ENCODE peak calls at places on chromosomes 5 and 9, in six cellular contexts. L, V, Z, M, Q and B are unnamed samples.

GRCh38 chr5:27217160-27217956 is 179.0 kb upstream of the CDH9 start:
- DNase-seq in L (no peak), V (no peak), Z (no peak), M (no peak), Q (no peak), B (no peak)

GRCh38 chr5:158709279-158709678 is 390.4 kb downstream of the EBF1 start:
- DNase-seq in L (no peak), V (no peak), Z (no peak), M (no peak), Q (no peak), B (no peak)

GRCh38 chr5:82641362-82641988 is 363.3 kb upstream of the RPS23 start:
- DNase-seq in L (peak), V (peak), Z (peak), M (no peak), Q (peak), B (peak)

GRCh38 chr5:57863661-57864060 is 381.1 kb upstream of the ACTBL2 start:
- DNase-seq in L (no peak), V (no peak), Z (peak), M (no peak), Q (no peak), B (no peak)

GRCh38 chr9:93467462-93467861 is 14.1 kb upstream of the FAM120AOS start:
- DNase-seq in L (no peak), V (no peak), Z (no peak), M (no peak), Q (no peak), B (no peak)

GRCh38 chr9:110472111-110472510 is 107.4 kb downstream of the SVEP1 start:
- DNase-seq in L (no peak), V (no peak), Z (no peak), M (no peak), Q (no peak), B (no peak)

GRCh38 chr5:168291961-168292782 is 727 bp downstream of the WWC1 start:
- DNase-seq in L (peak), V (no peak), Z (no peak), M (peak), Q (no peak), B (peak)

GRCh38 chr5:153147891-153148623 is 342.4 kb upstream of the GRIA1 start:
- DNase-seq in L (peak), V (no peak), Z (peak), M (peak), Q (no peak), B (peak)

GRCh38 chr5:86861514-86861913 is 243.8 kb downstream of the COX7C start:
- DNase-seq in L (no peak), V (no peak), Z (no peak), M (no peak), Q (no peak), B (no peak)

GRCh38 chr9:71368157-71368556 is 246.7 kb upstream of the TRPM3 start:
- DNase-seq in L (no peak), V (no peak), Z (no peak), M (no peak), Q (no peak), B (no peak)

GRCh38 chr9:122265265-122265900 is 701 bp downstream of the MRRF start:
- DNase-seq in L (peak), V (no peak), Z (no peak), M (no peak), Q (no peak), B (peak)

GRCh38 chr5:79229357-79230174 is 6.4 kb upstream of the JMY start:
- DNase-seq in L (peak), V (no peak), Z (peak), M (no peak), Q (no peak), B (peak)

GRCh38 chr5:179228341-179229121 is 116.7 kb downstream of the ADAMTS2 start:
- DNase-seq in L (no peak), V (no peak), Z (no peak), M (no peak), Q (peak), B (no peak)

GRCh38 chr9:37730256-37730655 is 23.3 kb upstream of the TRMT10B start:
- DNase-seq in L (no peak), V (no peak), Z (no peak), M (no peak), Q (no peak), B (no peak)

GRCh38 chr5:131846536-131846935 is 49.7 kb upstream of the FNIP1 start:
- DNase-seq in L (no peak), V (no peak), Z (no peak), M (no peak), Q (no peak), B (no peak)

GRCh38 chr9:112970939-112971338 is 41.1 kb downstream of the ZNF883 start:
- DNase-seq in L (no peak), V (no peak), Z (no peak), M (no peak), Q (no peak), B (no peak)

GRCh38 chr9:69583641-69584234 is 88.4 kb downstream of the APBA1 start:
- DNase-seq in L (no peak), V (no peak), Z (no peak), M (no peak), Q (no peak), B (no peak)

GRCh38 chr9:123997665-123998277 is 13.8 kb upstream of the LHX2 start:
- DNase-seq in L (peak), V (no peak), Z (no peak), M (no peak), Q (no peak), B (peak)

GRCh38 chr9:130555061-130555460 is 24.3 kb upstream of the FUBP3 start:
- DNase-seq in L (no peak), V (no peak), Z (no peak), M (no peak), Q (no peak), B (no peak)

GRCh38 chr9:77293949-77294348 is 116.6 kb downstream of the VPS13A start:
- DNase-seq in L (no peak), V (no peak), Z (no peak), M (no peak), Q (no peak), B (no peak)

GRCh38 chr9:77290373-77290772 is 113.0 kb downstream of the VPS13A start:
- DNase-seq in L (no peak), V (no peak), Z (no peak), M (no peak), Q (no peak), B (no peak)

DNA sequence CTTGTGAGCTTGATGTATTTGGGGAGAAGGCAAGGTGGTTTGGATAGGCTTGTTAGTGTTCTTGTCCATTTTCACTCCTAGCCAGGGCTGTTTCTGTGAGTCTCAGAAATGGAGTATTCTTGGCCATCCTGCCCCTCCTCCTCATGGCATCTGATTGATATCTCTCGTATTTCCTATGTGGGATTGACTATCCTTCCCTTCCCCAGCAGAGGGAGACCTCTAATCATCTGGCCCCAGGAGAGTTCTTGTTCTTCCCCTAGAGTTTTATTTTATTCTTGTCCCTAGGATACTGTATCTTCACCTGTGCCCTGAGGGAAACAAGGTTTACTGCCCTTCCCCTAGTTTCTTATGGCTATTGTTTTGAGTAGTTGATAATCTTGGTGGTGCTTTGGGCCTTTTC is 114.4 kb downstream of the VPS13A start:
- DNase-seq in L (no peak), V (no peak), Z (no peak), M (no peak), Q (no peak), B (no peak)
- TF ChIP-seq CTCF in L (no peak), V (no peak), Z (peak), M (no peak), Q (no peak), B (peak)

DNA sequence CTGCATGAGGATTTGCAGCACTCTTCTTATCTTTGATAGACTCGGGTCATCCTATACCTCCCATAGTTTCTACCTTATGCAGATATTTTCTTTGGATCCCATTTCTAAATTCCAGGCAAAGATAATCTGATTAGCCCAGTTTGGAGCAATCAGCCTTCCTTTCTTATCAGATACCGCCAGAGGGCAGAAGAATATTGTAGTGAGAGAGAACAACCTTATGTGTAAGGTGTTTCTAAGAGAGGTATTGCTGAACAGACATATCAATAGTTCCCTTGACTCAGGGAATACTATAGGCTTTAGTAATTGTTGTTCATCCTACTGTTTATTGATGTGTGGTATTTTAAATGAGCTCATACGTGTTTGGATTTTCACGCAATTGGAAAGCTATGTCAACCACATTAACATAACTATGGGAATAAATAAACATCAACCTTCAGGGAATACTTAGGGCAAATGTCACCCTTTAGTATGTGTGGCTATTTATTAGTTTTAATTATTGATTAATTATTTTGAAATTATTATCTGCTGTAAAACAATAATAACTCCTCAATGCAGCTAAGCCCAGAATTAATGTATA is 1435.2 kb upstream of the CDH9 start:
- DNase-seq in L (no peak), V (no peak), Z (no peak), M (no peak), Q (no peak), B (peak)
- TF ChIP-seq CTCF in L (no peak), V (no peak), Z (no peak), M (no peak), Q (no peak), B (peak)

GRCh38 chr5:150289551-150290390 is at the start of gene CAMK2A:
- DNase-seq in L (no peak), V (no peak), Z (no peak), M (no peak), Q (no peak), B (no peak)
- TF ChIP-seq CTCF in L (no peak), V (no peak), Z (no peak), M (no peak), Q (no peak), B (no peak)

GRCh38 chr5:53335115-53335514 is 145.3 kb upstream of the FST start:
- DNase-seq in L (no peak), V (no peak), Z (no peak), M (no peak), Q (no peak), B (no peak)
- TF ChIP-seq CTCF in L (no peak), V (no peak), Z (peak), M (no peak), Q (no peak), B (peak)